ENCODE peak calls at places on chromosomes 6 and 20, in five cellular contexts. T, F, N, L and E are unnamed samples.

GRCh38 chr20:63056236-63057132 is 49.7 kb upstream of the BHLHE23 start:
- DNase-seq in T (no peak), F (peak), N (peak), L (peak), E (no peak)

GRCh38 chr20:41213150-41213820 is 75.9 kb downstream of the PLCG1 start:
- DNase-seq in T (no peak), F (peak), N (no peak), L (peak), E (peak)

GRCh38 chr6:2857580-2858337 is 16.1 kb upstream of the SERPINB1 start:
- DNase-seq in T (peak), F (peak), N (peak), L (peak), E (peak)

GRCh38 chr6:86147311-86147710 is 504.6 kb upstream of the SYNCRIP start:
- DNase-seq in T (no peak), F (no peak), N (no peak), L (no peak), E (no peak)

GRCh38 chr6:82906951-82907350 is 158.7 kb downstream of the UBE3D start:
- DNase-seq in T (no peak), F (no peak), N (no peak), L (no peak), E (peak)

GRCh38 chr6:167141667-167142432 is 15.9 kb downstream of the GPR31 start:
- DNase-seq in T (no peak), F (peak), N (peak), L (peak), E (no peak)

GRCh38 chr6:25942561-25943147 is 12.2 kb upstream of the SLC17A2 start:
- DNase-seq in T (no peak), F (peak), N (peak), L (peak), E (peak)

GRCh38 chr6:140026561-140026960 is 652.1 kb upstream of the CITED2 start:
- DNase-seq in T (no peak), F (no peak), N (no peak), L (no peak), E (no peak)

GRCh38 chr6:81995548-81996289 is 243.2 kb upstream of the TENT5A start:
- DNase-seq in T (no peak), F (no peak), N (no peak), L (no peak), E (peak)

GRCh38 chr20:1381753-1382591 is 10.9 kb downstream of the FKBP1A start:
- DNase-seq in T (no peak), F (no peak), N (no peak), L (no peak), E (peak)

GRCh38 chr20:56348306-56348695 is 10.5 kb upstream of the FAM210B start:
- DNase-seq in T (no peak), F (no peak), N (no peak), L (no peak), E (no peak)

GRCh38 chr6:30612213-30612612 is 4.8 kb downstream of the PPP1R10 start:
- DNase-seq in T (no peak), F (peak), N (peak), L (no peak), E (peak)

GRCh38 chr6:33171096-33171888 is 21.0 kb downstream of the COL11A2 start:
- DNase-seq in T (no peak), F (no peak), N (no peak), L (no peak), E (no peak)

GRCh38 chr6:16521528-16521927 is 239.7 kb downstream of the ATXN1 start:
- DNase-seq in T (no peak), F (no peak), N (no peak), L (no peak), E (no peak)

GRCh38 chr6:24057030-24057429 is 69.0 kb upstream of the NRSN1 start:
- DNase-seq in T (no peak), F (no peak), N (no peak), L (no peak), E (no peak)

GRCh38 chr20:59836768-59837167 is 96.7 kb downstream of the SYCP2 start:
- DNase-seq in T (no peak), F (no peak), N (no peak), L (no peak), E (no peak)

GRCh38 chr20:39941235-39941634 is 747.8 kb downstream of the MAFB start:
- DNase-seq in T (no peak), F (no peak), N (no peak), L (no peak), E (no peak)

GRCh38 chr20:9330151-9330550 is 184.2 kb upstream of the LAMP5 start:
- DNase-seq in T (no peak), F (no peak), N (no peak), L (no peak), E (no peak)

GRCh38 chr6:129621252-129621651 is 88.7 kb downstream of the ARHGAP18 start:
- DNase-seq in T (no peak), F (peak), N (peak), L (no peak), E (no peak)

GRCh38 chr6:25066593-25066992 is 130.8 kb upstream of the RIPOR2 start:
- DNase-seq in T (no peak), F (no peak), N (no peak), L (no peak), E (peak)

GRCh38 chr6:121652726-121653623 is 217.5 kb downstream of the GJA1 start:
- DNase-seq in T (no peak), F (no peak), N (peak), L (peak), E (peak)

GRCh38 chr20:1392443-1392692 is 486 bp downstream of the FKBP1A start:
- DNase-seq in T (no peak), F (no peak), N (no peak), L (no peak), E (no peak)

GRCh38 chr20:48732081-48732829 is 95.5 kb downstream of the PREX1 start:
- DNase-seq in T (no peak), F (no peak), N (no peak), L (no peak), E (no peak)

GRCh38 chr6:70667256-70667710 is 400 bp upstream of the SMAP1 start:
- DNase-seq in T (no peak), F (no peak), N (no peak), L (no peak), E (no peak)

GRCh38 chr6:132713355-132714134 is at the start of gene VNN1:
- DNase-seq in T (no peak), F (no peak), N (no peak), L (no peak), E (no peak)

GRCh38 chr6:106973841-106974336 is 640 bp downstream of the CD24 start:
- DNase-seq in T (no peak), F (no peak), N (no peak), L (no peak), E (no peak)

GRCh38 chr6:37209461-37210205 is 39.7 kb downstream of the PIM1 start:
- DNase-seq in T (no peak), F (peak), N (no peak), L (no peak), E (no peak)

GRCh38 chr6:112429226-112429625 is 82.1 kb downstream of the RFPL4B start:
- DNase-seq in T (no peak), F (peak), N (peak), L (no peak), E (peak)

DNA sequence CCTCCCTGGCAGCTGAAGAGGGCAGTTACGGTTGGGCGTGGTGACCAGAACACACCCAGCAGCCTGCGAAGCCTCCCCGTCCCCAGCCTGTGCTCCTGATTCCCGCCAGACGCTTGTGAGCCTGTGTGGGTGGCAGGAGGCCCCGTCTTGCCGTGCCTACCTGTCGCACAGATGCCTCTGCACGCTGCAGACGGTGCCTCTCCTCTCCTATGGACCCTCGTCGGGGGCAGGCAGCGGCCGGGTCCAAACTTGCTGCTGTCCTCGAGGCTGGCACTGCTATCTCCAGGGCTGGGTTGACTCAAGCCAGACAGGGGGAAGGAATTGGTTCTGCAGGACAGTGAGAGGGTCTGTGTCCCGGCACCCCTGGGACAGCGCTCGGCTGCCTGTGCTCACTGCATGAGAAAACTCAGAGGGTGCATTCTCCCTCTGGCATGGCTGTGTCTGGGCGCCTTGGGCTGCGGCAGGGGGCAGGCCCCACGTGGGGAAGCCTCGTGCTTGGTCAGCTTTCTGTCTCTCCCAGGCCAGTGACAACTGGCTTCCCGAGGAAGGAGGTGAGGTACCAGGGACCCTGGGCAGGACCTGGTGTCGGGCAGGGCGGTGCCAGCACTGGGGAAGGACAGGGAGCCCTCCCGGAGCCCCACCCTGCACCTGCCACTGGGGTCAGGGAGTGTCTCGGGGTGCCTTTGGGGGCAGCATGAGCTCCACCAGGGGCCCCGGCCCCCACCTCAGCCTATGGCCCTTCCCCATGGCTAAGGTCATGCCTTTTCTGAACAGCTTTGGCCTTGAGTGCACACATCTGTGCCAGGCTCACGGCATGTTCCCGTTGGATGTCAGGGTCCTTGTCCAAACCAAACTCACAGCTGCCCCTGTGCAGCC is 127.5 kb downstream of the TAF4 start:
- DNase-seq in T (no peak), F (no peak), N (no peak), L (no peak), E (no peak)
- TF ChIP-seq RCOR1 in T (no peak), F (no peak), N (no peak), L (no peak), E (no peak)

GRCh38 chr20:52572687-52573086 is 381.1 kb upstream of the ZFP64 start:
- DNase-seq in T (no peak), F (no peak), N (no peak), L (no peak), E (peak)
- TF ChIP-seq RCOR1 in T (no peak), F (no peak), N (no peak), L (no peak), E (no peak)

DNA sequence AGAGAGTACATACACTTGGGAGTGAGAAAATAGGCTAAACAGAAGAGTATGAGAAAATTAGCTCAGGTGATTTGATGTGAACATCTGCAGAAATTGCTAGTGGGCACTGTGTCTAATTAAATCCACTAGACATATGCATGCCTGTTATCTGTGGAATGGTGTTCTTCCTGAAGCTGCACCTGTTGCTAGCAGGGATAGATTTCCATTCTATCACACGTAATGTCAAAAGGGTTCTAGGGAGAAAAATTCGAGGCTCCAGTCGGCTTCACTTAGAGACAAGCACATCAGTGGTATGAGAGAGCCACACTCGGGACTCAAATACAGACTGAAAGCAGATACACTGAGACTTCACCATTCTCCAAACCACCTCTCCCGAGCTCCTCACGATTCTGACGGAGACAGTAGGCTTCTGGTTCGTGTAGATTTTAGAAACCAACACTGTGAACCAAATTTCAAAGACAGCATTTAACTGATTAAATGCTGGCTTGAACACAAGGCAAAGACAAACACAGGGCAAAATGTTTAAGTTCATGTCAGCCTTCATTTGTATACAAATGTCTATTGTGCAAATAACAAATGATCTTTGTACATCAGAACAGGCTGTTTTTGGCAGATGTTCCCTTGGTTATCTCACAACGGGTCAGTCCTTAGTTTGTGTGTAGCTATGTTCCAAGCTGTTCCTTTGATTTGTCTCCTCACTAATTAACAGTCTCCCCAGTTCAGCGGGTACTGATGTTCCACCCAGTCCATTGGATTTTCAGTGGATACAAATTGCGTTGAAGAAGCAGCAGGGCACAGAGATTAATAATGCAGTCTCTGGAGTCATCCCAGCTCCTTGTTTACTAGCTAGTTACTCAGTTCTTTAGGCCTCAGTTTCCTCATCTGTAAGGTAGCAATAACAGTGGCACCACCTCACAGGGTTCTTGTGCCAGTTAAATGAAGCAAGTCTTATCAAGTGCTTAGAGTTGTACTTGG is 131.0 kb upstream of the IFNGR1 start:
- DNase-seq in T (no peak), F (no peak), N (no peak), L (no peak), E (no peak)
- TF ChIP-seq RCOR1 in T (no peak), F (no peak), N (no peak), L (no peak), E (no peak)

GRCh38 chr6:146770965-146771735 is 172.4 kb downstream of the ADGB start:
- DNase-seq in T (no peak), F (peak), N (no peak), L (no peak), E (no peak)

GRCh38 chr6:146770275-146770964 is 171.6 kb downstream of the ADGB start:
- DNase-seq in T (no peak), F (no peak), N (no peak), L (no peak), E (no peak)

DNA sequence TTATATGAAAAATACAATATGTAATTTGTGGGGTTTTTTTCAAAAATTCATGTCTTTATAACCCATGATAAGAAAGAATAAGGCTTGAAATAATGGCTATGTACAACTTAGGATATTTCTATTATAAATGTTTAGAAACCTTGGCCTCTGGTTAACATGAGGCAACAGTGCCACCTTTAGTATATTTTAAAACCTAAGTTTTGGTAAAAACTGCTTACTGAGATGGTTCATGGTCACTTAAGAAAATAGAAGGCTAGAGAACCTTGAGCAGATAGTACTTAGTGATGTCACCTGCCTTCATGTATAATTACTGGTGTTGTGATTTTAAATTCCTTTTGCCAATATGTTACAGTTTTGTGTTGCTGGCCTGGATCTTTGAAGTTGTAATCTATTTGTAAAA is 176.5 kb downstream of the ADGB start:
- DNase-seq in T (no peak), F (peak), N (no peak), L (no peak), E (no peak)
- TF ChIP-seq RCOR1 in T (no peak), F (no peak), N (no peak), L (no peak), E (no peak)

GRCh38 chr6:1672379-1672778 is 62.7 kb downstream of the FOXC1 start:
- DNase-seq in T (no peak), F (no peak), N (no peak), L (no peak), E (peak)
- TF ChIP-seq RCOR1 in T (no peak), F (no peak), N (no peak), L (no peak), E (no peak)

GRCh38 chr6:156910938-156911337 is 133.8 kb downstream of the ARID1B start:
- DNase-seq in T (no peak), F (no peak), N (no peak), L (no peak), E (no peak)
- TF ChIP-seq RCOR1 in T (no peak), F (no peak), N (no peak), L (no peak), E (no peak)

DNA sequence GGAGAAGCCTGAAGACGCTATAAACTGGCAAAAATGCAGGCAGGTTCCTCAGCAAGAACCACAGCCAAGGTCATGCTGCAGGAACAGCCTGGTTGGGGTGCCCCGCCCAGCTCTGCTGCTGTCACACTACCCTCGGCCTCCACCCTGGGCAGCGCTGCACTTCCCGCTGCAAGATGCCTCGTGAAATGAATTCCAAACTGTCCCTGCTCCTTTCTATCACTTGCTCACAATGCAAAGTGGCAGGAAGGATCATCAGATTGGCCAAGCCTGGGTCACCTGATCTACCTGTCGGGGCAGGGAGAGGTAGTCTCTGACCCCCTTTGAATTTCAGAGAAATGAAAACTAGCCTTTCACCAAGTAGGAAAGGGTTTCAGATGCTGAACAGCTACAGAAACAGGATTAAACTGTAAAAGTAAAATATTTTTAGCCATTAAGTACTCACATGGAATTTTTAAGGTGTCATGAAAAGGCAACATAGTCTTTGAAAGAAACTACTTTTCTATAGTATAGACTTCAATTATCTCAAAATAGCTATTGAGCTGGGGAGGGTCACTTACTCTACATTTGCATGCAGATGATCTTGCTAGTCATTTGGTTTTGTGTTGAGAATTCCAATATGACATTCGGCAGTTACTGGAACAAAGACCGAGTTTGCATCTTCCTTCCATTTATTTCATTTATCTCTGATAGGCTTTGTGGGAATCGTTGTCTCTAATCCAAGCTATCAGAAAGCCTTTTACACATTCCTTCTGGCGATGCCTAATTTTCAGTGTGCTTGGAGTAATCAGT is 236.5 kb upstream of the ASCC3 start:
- DNase-seq in T (no peak), F (no peak), N (peak), L (no peak), E (no peak)
- TF ChIP-seq RCOR1 in T (no peak), F (no peak), N (no peak), L (no peak), E (no peak)